ENCODE peak calls at places on chromosomes 4 and X, in five cellular contexts. Z, H, E, M and C are unnamed samples. For H3K79me1, the result is how much of the 10 kb centered on the place peaks cover.

GRCh38 chr4:132865458-132865857 is 283.6 kb upstream of the PCDH10 start:
- DNase-seq in M (no peak), H (no peak), E (no peak), Z (no peak), C (no peak)

GRCh38 chr4:150242820-150243458 is 164.7 kb downstream of the DCLK2 start:
- DNase-seq in M (peak), H (peak), Z (peak), E (no peak), C (peak)

GRCh38 chr4:164748375-164748774 is 5.6 kb upstream of the SMIM31 start:
- DNase-seq in Z (peak), M (no peak), E (no peak), H (no peak), C (peak)

GRCh38 chrX:141652315-141652714 is 46.2 kb downstream of the SPANXD start:
- DNase-seq in M (no peak), E (no peak), Z (no peak), H (no peak), C (no peak)

GRCh38 chrX:56813318-56813837 is 84.3 kb downstream of the NBDY start:
- DNase-seq in M (peak), H (no peak), Z (peak), E (no peak), C (peak)

GRCh38 chrX:130560558-130560957 is 158.8 kb downstream of the RBMX2 start:
- DNase-seq in M (no peak), H (no peak), E (no peak), Z (no peak), C (peak)

GRCh38 chr4:20319785-20320184 is 68.1 kb downstream of the SLIT2 start:
- DNase-seq in Z (no peak), H (no peak), E (no peak), M (no peak), C (no peak)

GRCh38 chrX:85544609-85545008 is 165.1 kb upstream of the POF1B start:
- DNase-seq in E (no peak), Z (no peak), H (no peak), M (no peak), C (peak)

GRCh38 chrX:41923925-41924693 is 755 bp upstream of the CASK start:
- DNase-seq in M (peak), E (no peak), Z (peak), H (no peak), C (peak)

GRCh38 chr4:186651624-186652023 is 72.0 kb downstream of the FAT1 start:
- DNase-seq in M (no peak), Z (no peak), E (no peak), H (no peak), C (no peak)

GRCh38 chrX:136781180-136781797 is 557 bp upstream of the ARHGEF6 start:
- DNase-seq in E (no peak), M (no peak), H (no peak), Z (no peak), C (peak)

GRCh38 chrX:100975212-100975611 is 5.7 kb downstream of the ARL13A start:
- DNase-seq in M (no peak), Z (peak), E (no peak), H (no peak), C (no peak)

GRCh38 chrX:25531096-25531495 is 515.3 kb upstream of the ARX start:
- DNase-seq in E (no peak), H (no peak), Z (peak), M (no peak), C (no peak)

GRCh38 chrX:151488677-151489076 is 74.8 kb upstream of the PASD1 start:
- DNase-seq in E (peak), M (peak), Z (no peak), H (no peak), C (no peak)

GRCh38 chr4:20420916-20421315 is 169.2 kb downstream of the SLIT2 start:
- DNase-seq in E (no peak), M (no peak), H (no peak), Z (no peak), C (no peak)

GRCh38 chr4:80265571-80266266 is 745 bp upstream of the FGF5 start:
- DNase-seq in H (no peak), M (peak), Z (peak), E (no peak), C (peak)

GRCh38 chrX:153551135-153551534 is 33.7 kb downstream of the ATP2B3 start:
- DNase-seq in Z (peak), M (no peak), H (no peak), E (no peak), C (peak)

GRCh38 chrX:292900-293897 is 12.0 kb downstream of the PLCXD1 start:
- DNase-seq in M (no peak), H (no peak), E (no peak), Z (no peak), C (no peak)

GRCh38 chr4:7156273-7157139 is 35.8 kb upstream of the SORCS2 start:
- DNase-seq in Z (peak), H (peak), E (peak), M (peak), C (peak)

GRCh38 chr4:160872491-160872890 is 1291.3 kb downstream of the FSTL5 start:
- DNase-seq in H (no peak), E (no peak), M (no peak), Z (no peak), C (no peak)

GRCh38 chr4:25621027-25621930 is 34.4 kb upstream of the SLC34A2 start:
- DNase-seq in M (no peak), Z (no peak), H (peak), E (no peak), C (no peak)

GRCh38 chrX:50100188-50100587 is 100.6 kb downstream of the AKAP4 start:
- DNase-seq in Z (no peak), H (no peak), M (no peak), E (no peak), C (peak)

GRCh38 chr4:106019771-106020170 is 124.5 kb downstream of the NPNT start:
- DNase-seq in E (no peak), M (no peak), Z (peak), H (no peak), C (peak)

GRCh38 chr4:142815834-142816233 is 30.3 kb downstream of the INPP4B start:
- DNase-seq in M (no peak), H (no peak), Z (peak), E (no peak), C (peak)

GRCh38 chrX:36897690-36898089 is 110.5 kb upstream of the FAM47C start:
- DNase-seq in Z (no peak), E (no peak), M (no peak), H (no peak), C (no peak)

GRCh38 chr4:182831376-182831775 is 85.8 kb downstream of the DCTD start:
- DNase-seq in M (no peak), H (no peak), Z (no peak), E (no peak), C (no peak)

GRCh38 chr4:142516686-142517145 is 329.4 kb downstream of the INPP4B start:
- DNase-seq in Z (peak), H (no peak), E (no peak), M (no peak), C (no peak)

GRCh38 chr4:27009539-27009938 is 148.9 kb downstream of the STIM2 start:
- DNase-seq in Z (peak), M (no peak), E (no peak), H (no peak), C (peak)

GRCh38 chr4:160372390-160372789 is 1269.5 kb downstream of the RAPGEF2 start:
- DNase-seq in M (no peak), E (no peak), H (no peak), Z (no peak), C (no peak)

GRCh38 chr4:78190595-78190994 is 133.5 kb downstream of the FRAS1 start:
- DNase-seq in Z (no peak), E (no peak), M (no peak), H (no peak), C (no peak)

GRCh38 chr4:106266201-106266600 is 49.8 kb downstream of the TBCK start:
- DNase-seq in H (no peak), E (no peak), Z (peak), M (no peak), C (peak)

GRCh38 chrX:154448484-154448883 is 4.5 kb downstream of the FAM50A start:
- DNase-seq in Z (no peak), E (no peak), M (no peak), H (no peak), C (no peak)

GRCh38 chrX:73562458-73562857 is 539 bp upstream of the CHIC1 start:
- DNase-seq in Z (no peak), M (no peak), E (no peak), H (no peak), C (no peak)

GRCh38 chrX:53080628-53081580 is 1.3 kb upstream of the TSPYL2 start:
- DNase-seq in Z (peak), E (no peak), M (no peak), H (no peak), C (no peak)

GRCh38 chrX:38375888-38376287 is 23.5 kb downstream of the OTC start:
- DNase-seq in Z (no peak), M (no peak), H (no peak), E (no peak), C (peak)

GRCh38 chr4:38002451-38003071 is 42.4 kb downstream of the PTTG2 start:
- DNase-seq in Z (peak), M (no peak), H (no peak), E (no peak), C (no peak)

GRCh38 chr4:169821402-169821801 is 63.7 kb upstream of the HPF1 start:
- DNase-seq in Z (no peak), H (no peak), M (no peak), E (no peak), C (no peak)

GRCh38 chrX:77937291-77937690 is 26.8 kb downstream of the ATP7A start:
- DNase-seq in M (no peak), Z (peak), H (no peak), E (no peak), C (peak)

GRCh38 chr4:57055873-57056272 is 54.3 kb downstream of the IGFBP7 start:
- DNase-seq in H (no peak), E (no peak), Z (no peak), M (no peak), C (peak)
- H3K79me1 ChIP-seq in H (under half), E (under half), Z (half or more), M (under half), C (under half)

DNA sequence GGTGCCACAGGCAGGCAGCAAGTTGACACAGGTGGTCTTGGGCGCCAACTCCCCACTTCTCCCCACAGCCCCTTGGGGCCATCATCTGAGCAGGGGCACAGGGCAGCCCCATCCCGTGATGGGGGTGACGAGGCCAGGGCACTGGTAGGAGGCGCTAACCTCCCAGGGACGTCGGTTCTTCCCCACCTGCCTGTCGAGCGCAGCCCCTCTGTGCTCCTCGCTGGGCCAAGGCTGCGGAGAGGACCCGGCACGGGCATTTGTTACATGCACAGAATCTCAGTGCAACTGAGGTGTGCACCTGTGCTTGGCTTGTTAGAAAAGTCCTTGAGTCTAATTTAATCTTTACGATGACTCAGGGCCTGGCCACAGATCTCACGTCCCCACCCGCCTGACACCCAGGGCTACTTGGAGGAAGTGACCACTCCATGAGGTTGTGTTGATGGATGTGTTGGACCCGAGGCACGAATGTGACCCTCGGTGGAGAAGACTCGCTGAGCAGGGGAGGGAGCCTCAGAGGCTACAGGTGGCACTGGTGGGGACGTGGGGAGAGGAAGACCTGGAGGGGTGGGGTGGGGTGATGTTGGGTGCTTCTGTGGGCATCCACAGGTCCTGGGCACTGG is 3.1 kb upstream of the SH3TC1 start:
- DNase-seq in Z (no peak), H (no peak), M (no peak), E (no peak), C (no peak)
- H3K79me1 ChIP-seq in Z (under half), H (under half), M (under half), E (under half), C (under half)

GRCh38 chr4:152079543-152080293 is 318.9 kb upstream of the GATB start:
- DNase-seq in E (peak), Z (no peak), M (no peak), H (no peak), C (no peak)

GRCh38 chr4:152085657-152086056 is 324.9 kb upstream of the GATB start:
- DNase-seq in H (no peak), M (no peak), Z (no peak), E (no peak), C (no peak)

GRCh38 chr4:152087335-152087734 is 326.5 kb upstream of the GATB start:
- DNase-seq in Z (no peak), E (no peak), M (no peak), H (no peak), C (no peak)

GRCh38 chr4:152081024-152081423 is 320.2 kb upstream of the GATB start:
- DNase-seq in H (no peak), E (no peak), Z (no peak), M (no peak), C (no peak)

DNA sequence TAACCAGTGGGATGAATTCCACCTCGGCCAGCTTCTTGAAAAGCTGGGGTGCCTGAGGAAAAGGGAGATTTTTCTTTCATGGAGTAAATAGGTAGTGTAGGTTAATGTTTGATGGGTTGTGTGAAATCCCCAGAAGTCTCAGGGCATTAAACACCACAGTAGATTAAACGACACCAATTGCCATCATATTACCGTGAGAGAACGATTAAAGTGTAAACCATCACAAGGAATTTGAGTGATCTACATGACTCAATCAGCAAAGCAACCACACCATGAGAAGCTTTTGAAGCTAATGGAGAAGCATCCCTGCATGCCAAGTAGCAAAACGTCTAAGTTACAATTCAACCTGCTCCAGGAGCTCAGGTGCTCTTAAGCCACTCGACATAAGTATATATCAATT is 322.5 kb upstream of the GATB start:
- DNase-seq in M (no peak), Z (no peak), H (no peak), E (no peak), C (no peak)
- H3K79me1 ChIP-seq in M (under half), Z (under half), H (under half), E (under half), C (under half)

GRCh38 chr4:5882947-5883346 is 9.9 kb downstream of the CRMP1 start:
- DNase-seq in M (no peak), E (no peak), Z (no peak), H (no peak), C (no peak)
- H3K79me1 ChIP-seq in M (under half), E (under half), Z (under half), H (under half), C (under half)

DNA sequence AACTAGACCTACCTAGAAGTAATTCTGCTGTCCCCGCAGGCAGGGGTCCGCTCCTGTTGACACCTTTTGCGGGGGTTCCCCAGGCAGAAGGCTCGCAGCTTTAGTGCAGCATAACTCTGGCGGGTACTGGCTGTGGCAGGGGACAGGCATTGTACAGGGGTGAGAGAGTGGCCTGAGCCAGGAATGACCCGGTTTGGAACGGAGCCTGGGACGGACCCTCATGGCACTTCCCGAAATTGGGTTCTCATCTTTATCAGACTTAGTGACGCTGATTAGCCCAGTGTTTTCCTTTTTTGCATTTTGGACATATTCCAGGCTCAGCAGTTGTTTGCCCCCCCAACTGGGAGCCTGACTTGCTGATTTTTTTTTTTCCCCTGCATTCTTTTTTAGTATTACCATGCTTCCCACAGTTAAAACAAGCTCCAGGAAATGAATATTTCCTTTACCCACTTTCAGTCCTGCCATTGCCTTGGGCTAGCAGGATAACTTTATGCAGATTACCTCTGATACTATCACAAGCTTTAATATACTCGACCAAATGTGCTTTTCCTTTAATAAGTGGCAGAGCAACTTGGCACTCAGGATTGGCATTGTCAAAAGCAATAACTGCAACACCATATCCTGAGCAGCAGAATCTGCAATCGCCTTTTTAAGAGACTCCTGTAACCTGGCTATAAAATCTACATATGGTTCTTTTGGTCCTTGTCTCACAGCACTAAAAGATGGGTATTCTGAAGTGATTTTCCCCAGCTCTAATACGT is 55.9 kb upstream of the WDR1 start:
- DNase-seq in H (no peak), M (no peak), Z (no peak), E (no peak), C (no peak)
- H3K79me1 ChIP-seq in H (under half), M (under half), Z (under half), E (under half), C (under half)

GRCh38 chr4:8534601-8535000 is 45.6 kb upstream of the GPR78 start:
- DNase-seq in H (no peak), M (no peak), E (no peak), Z (no peak), C (no peak)
- H3K79me1 ChIP-seq in H (under half), M (under half), E (under half), Z (under half), C (under half)

GRCh38 chrX:27057883-27058282 is 405.3 kb downstream of the PPP4R3C start:
- DNase-seq in H (no peak), E (no peak), Z (no peak), M (peak), C (no peak)
- H3K79me1 ChIP-seq in H (under half), E (under half), Z (under half), M (under half), C (under half)